ENCODE peak calls at places on chromosome 20, in nine cellular contexts. One of them, this sample, is unnamed.

GRCh38 chr20:63639093-63639860 is 12.4 kb upstream of the GMEB2 start:
- DNase-seq in HT1080: no peak
- DNase-seq in T-helper 1 cell: peak
- DNase-seq in choroid plexus epithelial cell: no peak
- DNase-seq in NCI-H1694 treated with DMSO at 0.1 percent for 48 hours: no peak
- DNase-seq in cerebellar cortex: no peak
- DNase-seq in thoracic aorta: no peak
- DNase-seq in CD4-positive, alpha-beta T cell: peak
- DNase-seq in activated T-cell treated with anti-CD3 and anti-CD28 coated beads, Interleukin-2, amount 50 U/mL, for 4 hours: peak
- DNase-seq in this sample: no peak

GRCh38 chr20:62359491-62360121 is 7.5 kb downstream of the LAMA5 start:
- DNase-seq in NCI-H1694 treated with DMSO at 0.1 percent for 48 hours: no peak
- DNase-seq in thoracic aorta: no peak
- DNase-seq in T-helper 1 cell: no peak
- DNase-seq in CD4-positive, alpha-beta T cell: no peak
- DNase-seq in HT1080: peak
- DNase-seq in choroid plexus epithelial cell: peak
- DNase-seq in cerebellar cortex: no peak
- DNase-seq in activated T-cell treated with anti-CD3 and anti-CD28 coated beads, Interleukin-2, amount 50 U/mL, for 4 hours: no peak
- DNase-seq in this sample: no peak

GRCh38 chr20:52207020-52207810 is 15.6 kb upstream of the ZFP64 start:
- DNase-seq in HT1080: no peak
- DNase-seq in T-helper 1 cell: no peak
- DNase-seq in CD4-positive, alpha-beta T cell: no peak
- DNase-seq in NCI-H1694 treated with DMSO at 0.1 percent for 48 hours: no peak
- DNase-seq in cerebellar cortex: no peak
- DNase-seq in choroid plexus epithelial cell: no peak
- DNase-seq in thoracic aorta: no peak
- DNase-seq in activated T-cell treated with anti-CD3 and anti-CD28 coated beads, Interleukin-2, amount 50 U/mL, for 4 hours: no peak
- DNase-seq in this sample: no peak

GRCh38 chr20:33843854-33844253 is 32.7 kb downstream of the CHMP4B start:
- DNase-seq in cerebellar cortex: no peak
- DNase-seq in NCI-H1694 treated with DMSO at 0.1 percent for 48 hours: no peak
- DNase-seq in choroid plexus epithelial cell: peak
- DNase-seq in HT1080: no peak
- DNase-seq in T-helper 1 cell: no peak
- DNase-seq in thoracic aorta: no peak
- DNase-seq in activated T-cell treated with anti-CD3 and anti-CD28 coated beads, Interleukin-2, amount 50 U/mL, for 4 hours: no peak
- DNase-seq in CD4-positive, alpha-beta T cell: no peak
- DNase-seq in this sample: no peak

GRCh38 chr20:18689557-18689956 is 101.7 kb downstream of the DTD1 start:
- DNase-seq in NCI-H1694 treated with DMSO at 0.1 percent for 48 hours: no peak
- DNase-seq in HT1080: no peak
- DNase-seq in CD4-positive, alpha-beta T cell: no peak
- DNase-seq in thoracic aorta: no peak
- DNase-seq in T-helper 1 cell: no peak
- DNase-seq in activated T-cell treated with anti-CD3 and anti-CD28 coated beads, Interleukin-2, amount 50 U/mL, for 4 hours: no peak
- DNase-seq in cerebellar cortex: no peak
- DNase-seq in choroid plexus epithelial cell: no peak
- DNase-seq in this sample: no peak

GRCh38 chr20:44310664-44311639 is at the start of gene FITM2:
- DNase-seq in thoracic aorta: peak
- DNase-seq in T-helper 1 cell: peak
- DNase-seq in NCI-H1694 treated with DMSO at 0.1 percent for 48 hours: peak
- DNase-seq in HT1080: peak
- DNase-seq in activated T-cell treated with anti-CD3 and anti-CD28 coated beads, Interleukin-2, amount 50 U/mL, for 4 hours: peak
- DNase-seq in choroid plexus epithelial cell: peak
- DNase-seq in CD4-positive, alpha-beta T cell: peak
- DNase-seq in cerebellar cortex: peak
- DNase-seq in this sample: peak

GRCh38 chr20:1163105-1163504 is 21.7 kb downstream of the TMEM74B start:
- DNase-seq in CD4-positive, alpha-beta T cell: no peak
- DNase-seq in thoracic aorta: no peak
- DNase-seq in T-helper 1 cell: no peak
- DNase-seq in cerebellar cortex: no peak
- DNase-seq in NCI-H1694 treated with DMSO at 0.1 percent for 48 hours: no peak
- DNase-seq in HT1080: no peak
- DNase-seq in choroid plexus epithelial cell: no peak
- DNase-seq in activated T-cell treated with anti-CD3 and anti-CD28 coated beads, Interleukin-2, amount 50 U/mL, for 4 hours: no peak
- DNase-seq in this sample: no peak

GRCh38 chr20:10201321-10201870 is 17.2 kb upstream of the SNAP25 start:
- DNase-seq in CD4-positive, alpha-beta T cell: no peak
- DNase-seq in activated T-cell treated with anti-CD3 and anti-CD28 coated beads, Interleukin-2, amount 50 U/mL, for 4 hours: no peak
- DNase-seq in NCI-H1694 treated with DMSO at 0.1 percent for 48 hours: no peak
- DNase-seq in thoracic aorta: no peak
- DNase-seq in choroid plexus epithelial cell: peak
- DNase-seq in HT1080: peak
- DNase-seq in T-helper 1 cell: no peak
- DNase-seq in cerebellar cortex: peak
- DNase-seq in this sample: no peak

GRCh38 chr20:12012241-12013222 is 94.8 kb downstream of the BTBD3 start:
- DNase-seq in choroid plexus epithelial cell: peak
- DNase-seq in CD4-positive, alpha-beta T cell: no peak
- DNase-seq in HT1080: peak
- DNase-seq in T-helper 1 cell: no peak
- DNase-seq in NCI-H1694 treated with DMSO at 0.1 percent for 48 hours: peak
- DNase-seq in cerebellar cortex: peak
- DNase-seq in thoracic aorta: no peak
- DNase-seq in activated T-cell treated with anti-CD3 and anti-CD28 coated beads, Interleukin-2, amount 50 U/mL, for 4 hours: no peak
- DNase-seq in this sample: peak

GRCh38 chr20:14284443-14284842 is 53.0 kb downstream of the FLRT3 start:
- DNase-seq in thoracic aorta: no peak
- DNase-seq in cerebellar cortex: no peak
- DNase-seq in HT1080: no peak
- DNase-seq in activated T-cell treated with anti-CD3 and anti-CD28 coated beads, Interleukin-2, amount 50 U/mL, for 4 hours: no peak
- DNase-seq in choroid plexus epithelial cell: no peak
- DNase-seq in T-helper 1 cell: no peak
- DNase-seq in CD4-positive, alpha-beta T cell: no peak
- DNase-seq in NCI-H1694 treated with DMSO at 0.1 percent for 48 hours: no peak
- DNase-seq in this sample: no peak

GRCh38 chr20:52675414-52675813 is 296.7 kb upstream of the TSHZ2 start:
- DNase-seq in T-helper 1 cell: no peak
- DNase-seq in CD4-positive, alpha-beta T cell: no peak
- DNase-seq in thoracic aorta: no peak
- DNase-seq in choroid plexus epithelial cell: no peak
- DNase-seq in NCI-H1694 treated with DMSO at 0.1 percent for 48 hours: no peak
- DNase-seq in cerebellar cortex: no peak
- DNase-seq in HT1080: no peak
- DNase-seq in activated T-cell treated with anti-CD3 and anti-CD28 coated beads, Interleukin-2, amount 50 U/mL, for 4 hours: no peak
- DNase-seq in this sample: no peak

GRCh38 chr20:33894798-33895197 is 83.7 kb downstream of the CHMP4B start:
- DNase-seq in T-helper 1 cell: no peak
- DNase-seq in thoracic aorta: no peak
- DNase-seq in HT1080: no peak
- DNase-seq in choroid plexus epithelial cell: no peak
- DNase-seq in cerebellar cortex: no peak
- DNase-seq in CD4-positive, alpha-beta T cell: no peak
- DNase-seq in activated T-cell treated with anti-CD3 and anti-CD28 coated beads, Interleukin-2, amount 50 U/mL, for 4 hours: no peak
- DNase-seq in NCI-H1694 treated with DMSO at 0.1 percent for 48 hours: no peak
- DNase-seq in this sample: no peak

GRCh38 chr20:17520583-17520982 is 10.6 kb downstream of the BFSP1 start:
- DNase-seq in CD4-positive, alpha-beta T cell: no peak
- DNase-seq in cerebellar cortex: no peak
- DNase-seq in activated T-cell treated with anti-CD3 and anti-CD28 coated beads, Interleukin-2, amount 50 U/mL, for 4 hours: no peak
- DNase-seq in thoracic aorta: no peak
- DNase-seq in NCI-H1694 treated with DMSO at 0.1 percent for 48 hours: no peak
- DNase-seq in choroid plexus epithelial cell: no peak
- DNase-seq in T-helper 1 cell: no peak
- DNase-seq in HT1080: peak
- DNase-seq in this sample: no peak

GRCh38 chr20:54212226-54212625 is 4.3 kb downstream of the PFDN4 start:
- DNase-seq in T-helper 1 cell: no peak
- DNase-seq in HT1080: peak
- DNase-seq in NCI-H1694 treated with DMSO at 0.1 percent for 48 hours: no peak
- DNase-seq in choroid plexus epithelial cell: peak
- DNase-seq in activated T-cell treated with anti-CD3 and anti-CD28 coated beads, Interleukin-2, amount 50 U/mL, for 4 hours: no peak
- DNase-seq in thoracic aorta: no peak
- DNase-seq in CD4-positive, alpha-beta T cell: no peak
- DNase-seq in cerebellar cortex: no peak
- DNase-seq in this sample: no peak

GRCh38 chr20:36606171-36607116 is 865 bp downstream of the RAB5IF start:
- DNase-seq in HT1080: peak
- DNase-seq in cerebellar cortex: no peak
- DNase-seq in NCI-H1694 treated with DMSO at 0.1 percent for 48 hours: no peak
- DNase-seq in T-helper 1 cell: no peak
- DNase-seq in CD4-positive, alpha-beta T cell: no peak
- DNase-seq in thoracic aorta: no peak
- DNase-seq in choroid plexus epithelial cell: peak
- DNase-seq in activated T-cell treated with anti-CD3 and anti-CD28 coated beads, Interleukin-2, amount 50 U/mL, for 4 hours: no peak
- DNase-seq in this sample: no peak

GRCh38 chr20:47468290-47469050 is 33.2 kb upstream of the NCOA3 start:
- DNase-seq in NCI-H1694 treated with DMSO at 0.1 percent for 48 hours: no peak
- DNase-seq in CD4-positive, alpha-beta T cell: no peak
- DNase-seq in activated T-cell treated with anti-CD3 and anti-CD28 coated beads, Interleukin-2, amount 50 U/mL, for 4 hours: no peak
- DNase-seq in cerebellar cortex: no peak
- DNase-seq in T-helper 1 cell: no peak
- DNase-seq in HT1080: no peak
- DNase-seq in choroid plexus epithelial cell: no peak
- DNase-seq in thoracic aorta: no peak
- DNase-seq in this sample: no peak

GRCh38 chr20:5510446-5510845 is 193.7 kb upstream of the PROKR2 start:
- DNase-seq in cerebellar cortex: no peak
- DNase-seq in NCI-H1694 treated with DMSO at 0.1 percent for 48 hours: no peak
- DNase-seq in T-helper 1 cell: no peak
- DNase-seq in choroid plexus epithelial cell: peak
- DNase-seq in thoracic aorta: no peak
- DNase-seq in CD4-positive, alpha-beta T cell: no peak
- DNase-seq in HT1080: no peak
- DNase-seq in activated T-cell treated with anti-CD3 and anti-CD28 coated beads, Interleukin-2, amount 50 U/mL, for 4 hours: no peak
- DNase-seq in this sample: no peak

GRCh38 chr20:48618052-48618451 is 209.7 kb downstream of the PREX1 start:
- DNase-seq in thoracic aorta: no peak
- DNase-seq in CD4-positive, alpha-beta T cell: no peak
- DNase-seq in HT1080: no peak
- DNase-seq in choroid plexus epithelial cell: no peak
- DNase-seq in T-helper 1 cell: no peak
- DNase-seq in activated T-cell treated with anti-CD3 and anti-CD28 coated beads, Interleukin-2, amount 50 U/mL, for 4 hours: no peak
- DNase-seq in cerebellar cortex: no peak
- DNase-seq in NCI-H1694 treated with DMSO at 0.1 percent for 48 hours: no peak
- DNase-seq in this sample: no peak

GRCh38 chr20:44095831-44096230 is 91.2 kb downstream of the JPH2 start:
- DNase-seq in HT1080: no peak
- DNase-seq in T-helper 1 cell: no peak
- DNase-seq in NCI-H1694 treated with DMSO at 0.1 percent for 48 hours: no peak
- DNase-seq in thoracic aorta: no peak
- DNase-seq in activated T-cell treated with anti-CD3 and anti-CD28 coated beads, Interleukin-2, amount 50 U/mL, for 4 hours: no peak
- DNase-seq in CD4-positive, alpha-beta T cell: no peak
- DNase-seq in choroid plexus epithelial cell: no peak
- DNase-seq in cerebellar cortex: no peak
- DNase-seq in this sample: no peak

GRCh38 chr20:44683263-44684046 is 31.7 kb upstream of the CCN5 start:
- DNase-seq in HT1080: peak
- DNase-seq in T-helper 1 cell: no peak
- DNase-seq in CD4-positive, alpha-beta T cell: peak
- DNase-seq in choroid plexus epithelial cell: peak
- DNase-seq in NCI-H1694 treated with DMSO at 0.1 percent for 48 hours: peak
- DNase-seq in thoracic aorta: no peak
- DNase-seq in cerebellar cortex: peak
- DNase-seq in activated T-cell treated with anti-CD3 and anti-CD28 coated beads, Interleukin-2, amount 50 U/mL, for 4 hours: peak
- DNase-seq in this sample: no peak

GRCh38 chr20:1971893-1972586 is 21.8 kb downstream of the PDYN start:
- DNase-seq in T-helper 1 cell: no peak
- DNase-seq in HT1080: no peak
- DNase-seq in choroid plexus epithelial cell: no peak
- DNase-seq in cerebellar cortex: no peak
- DNase-seq in thoracic aorta: no peak
- DNase-seq in CD4-positive, alpha-beta T cell: no peak
- DNase-seq in NCI-H1694 treated with DMSO at 0.1 percent for 48 hours: no peak
- DNase-seq in activated T-cell treated with anti-CD3 and anti-CD28 coated beads, Interleukin-2, amount 50 U/mL, for 4 hours: no peak
- DNase-seq in this sample: no peak

GRCh38 chr20:46357030-46357514 is 48.8 kb upstream of the CDH22 start:
- DNase-seq in cerebellar cortex: peak
- DNase-seq in NCI-H1694 treated with DMSO at 0.1 percent for 48 hours: no peak
- DNase-seq in choroid plexus epithelial cell: no peak
- DNase-seq in HT1080: no peak
- DNase-seq in activated T-cell treated with anti-CD3 and anti-CD28 coated beads, Interleukin-2, amount 50 U/mL, for 4 hours: no peak
- DNase-seq in thoracic aorta: no peak
- DNase-seq in T-helper 1 cell: no peak
- DNase-seq in CD4-positive, alpha-beta T cell: no peak
- DNase-seq in this sample: no peak

GRCh38 chr20:23166563-23166962 is 80.4 kb upstream of the CD93 start:
- DNase-seq in cerebellar cortex: no peak
- DNase-seq in activated T-cell treated with anti-CD3 and anti-CD28 coated beads, Interleukin-2, amount 50 U/mL, for 4 hours: no peak
- DNase-seq in CD4-positive, alpha-beta T cell: no peak
- DNase-seq in NCI-H1694 treated with DMSO at 0.1 percent for 48 hours: no peak
- DNase-seq in HT1080: no peak
- DNase-seq in choroid plexus epithelial cell: no peak
- DNase-seq in thoracic aorta: no peak
- DNase-seq in T-helper 1 cell: no peak
- DNase-seq in this sample: peak

GRCh38 chr20:63548542-63548941 is 993 bp upstream of the SRMS start:
- DNase-seq in cerebellar cortex: no peak
- DNase-seq in HT1080: no peak
- DNase-seq in T-helper 1 cell: no peak
- DNase-seq in NCI-H1694 treated with DMSO at 0.1 percent for 48 hours: no peak
- DNase-seq in CD4-positive, alpha-beta T cell: no peak
- DNase-seq in activated T-cell treated with anti-CD3 and anti-CD28 coated beads, Interleukin-2, amount 50 U/mL, for 4 hours: no peak
- DNase-seq in choroid plexus epithelial cell: no peak
- DNase-seq in thoracic aorta: no peak
- DNase-seq in this sample: no peak

GRCh38 chr20:61760321-61761112 is 305.2 kb downstream of the TAF4 start:
- DNase-seq in CD4-positive, alpha-beta T cell: no peak
- DNase-seq in HT1080: no peak
- DNase-seq in T-helper 1 cell: no peak
- DNase-seq in thoracic aorta: no peak
- DNase-seq in activated T-cell treated with anti-CD3 and anti-CD28 coated beads, Interleukin-2, amount 50 U/mL, for 4 hours: no peak
- DNase-seq in NCI-H1694 treated with DMSO at 0.1 percent for 48 hours: no peak
- DNase-seq in choroid plexus epithelial cell: no peak
- DNase-seq in cerebellar cortex: no peak
- DNase-seq in this sample: no peak

GRCh38 chr20:30892704-30893345 is 364.6 kb upstream of the DEFB115 start:
- DNase-seq in CD4-positive, alpha-beta T cell: no peak
- DNase-seq in thoracic aorta: no peak
- DNase-seq in HT1080: no peak
- DNase-seq in cerebellar cortex: no peak
- DNase-seq in NCI-H1694 treated with DMSO at 0.1 percent for 48 hours: no peak
- DNase-seq in activated T-cell treated with anti-CD3 and anti-CD28 coated beads, Interleukin-2, amount 50 U/mL, for 4 hours: no peak
- DNase-seq in choroid plexus epithelial cell: peak
- DNase-seq in T-helper 1 cell: no peak
- DNase-seq in this sample: no peak

GRCh38 chr20:44650777-44651493 is 564 bp downstream of the ADA start:
- DNase-seq in choroid plexus epithelial cell: no peak
- DNase-seq in thoracic aorta: no peak
- DNase-seq in T-helper 1 cell: no peak
- DNase-seq in HT1080: no peak
- DNase-seq in cerebellar cortex: no peak
- DNase-seq in CD4-positive, alpha-beta T cell: peak
- DNase-seq in NCI-H1694 treated with DMSO at 0.1 percent for 48 hours: no peak
- DNase-seq in activated T-cell treated with anti-CD3 and anti-CD28 coated beads, Interleukin-2, amount 50 U/mL, for 4 hours: no peak
- DNase-seq in this sample: no peak

GRCh38 chr20:3492669-3493068 is 21.9 kb downstream of the ATRN start:
- DNase-seq in NCI-H1694 treated with DMSO at 0.1 percent for 48 hours: no peak
- DNase-seq in HT1080: no peak
- DNase-seq in activated T-cell treated with anti-CD3 and anti-CD28 coated beads, Interleukin-2, amount 50 U/mL, for 4 hours: no peak
- DNase-seq in choroid plexus epithelial cell: no peak
- DNase-seq in CD4-positive, alpha-beta T cell: no peak
- DNase-seq in T-helper 1 cell: no peak
- DNase-seq in cerebellar cortex: no peak
- DNase-seq in thoracic aorta: no peak
- DNase-seq in this sample: no peak